ENCODE peak calls at places on chromosomes 16 and 17, in four cellular contexts. One of them, this sample, is unnamed.

GRCh38 chr17:55926276-55926995 is 175.6 kb downstream of the PCTP start:
- DNase-seq in fibroblast of lung: no peak
- DNase-seq in stimulated activated CD8-positive, alpha-beta memory T cell treated with anti-CD3 and anti-CD28 coated beads, Interleukin-2, amount 100 ng/mL, for 1 hour: no peak
- DNase-seq in activated naive CD4-positive, alpha-beta T cell treated with anti-CD3 and anti-CD28 coated beads, Interleukin-2, amount 50 U/mL, for 72 hours: no peak
- DNase-seq in this sample: no peak

GRCh38 chr17:51214920-51215319 is 44.9 kb downstream of the MBTD1 start:
- DNase-seq in fibroblast of lung: no peak
- DNase-seq in stimulated activated CD8-positive, alpha-beta memory T cell treated with anti-CD3 and anti-CD28 coated beads, Interleukin-2, amount 100 ng/mL, for 1 hour: no peak
- DNase-seq in activated naive CD4-positive, alpha-beta T cell treated with anti-CD3 and anti-CD28 coated beads, Interleukin-2, amount 50 U/mL, for 72 hours: no peak
- DNase-seq in this sample: no peak

GRCh38 chr16:64950262-64950661 is 171.6 kb downstream of the CDH11 start:
- DNase-seq in fibroblast of lung: no peak
- DNase-seq in stimulated activated CD8-positive, alpha-beta memory T cell treated with anti-CD3 and anti-CD28 coated beads, Interleukin-2, amount 100 ng/mL, for 1 hour: no peak
- DNase-seq in activated naive CD4-positive, alpha-beta T cell treated with anti-CD3 and anti-CD28 coated beads, Interleukin-2, amount 50 U/mL, for 72 hours: no peak
- DNase-seq in this sample: no peak

GRCh38 chr16:56400458-56400857 is 24.9 kb downstream of the AMFR start:
- DNase-seq in fibroblast of lung: peak
- DNase-seq in stimulated activated CD8-positive, alpha-beta memory T cell treated with anti-CD3 and anti-CD28 coated beads, Interleukin-2, amount 100 ng/mL, for 1 hour: no peak
- DNase-seq in activated naive CD4-positive, alpha-beta T cell treated with anti-CD3 and anti-CD28 coated beads, Interleukin-2, amount 50 U/mL, for 72 hours: no peak
- DNase-seq in this sample: no peak

GRCh38 chr17:28744104-28744801 is 442 bp downstream of the TRAF4 start:
- DNase-seq in fibroblast of lung: peak
- DNase-seq in stimulated activated CD8-positive, alpha-beta memory T cell treated with anti-CD3 and anti-CD28 coated beads, Interleukin-2, amount 100 ng/mL, for 1 hour: no peak
- DNase-seq in activated naive CD4-positive, alpha-beta T cell treated with anti-CD3 and anti-CD28 coated beads, Interleukin-2, amount 50 U/mL, for 72 hours: peak
- DNase-seq in this sample: peak

GRCh38 chr16:21302454-21302853 is 24.4 kb upstream of the CRYM start:
- DNase-seq in fibroblast of lung: no peak
- DNase-seq in stimulated activated CD8-positive, alpha-beta memory T cell treated with anti-CD3 and anti-CD28 coated beads, Interleukin-2, amount 100 ng/mL, for 1 hour: no peak
- DNase-seq in activated naive CD4-positive, alpha-beta T cell treated with anti-CD3 and anti-CD28 coated beads, Interleukin-2, amount 50 U/mL, for 72 hours: no peak
- DNase-seq in this sample: no peak

GRCh38 chr17:77358801-77359716 is 218.3 kb downstream of the SEC14L1 start:
- DNase-seq in fibroblast of lung: no peak
- DNase-seq in stimulated activated CD8-positive, alpha-beta memory T cell treated with anti-CD3 and anti-CD28 coated beads, Interleukin-2, amount 100 ng/mL, for 1 hour: no peak
- DNase-seq in activated naive CD4-positive, alpha-beta T cell treated with anti-CD3 and anti-CD28 coated beads, Interleukin-2, amount 50 U/mL, for 72 hours: no peak
- DNase-seq in this sample: no peak

GRCh38 chr16:23959069-23959800 is 123.5 kb downstream of the PRKCB start:
- DNase-seq in fibroblast of lung: no peak
- DNase-seq in stimulated activated CD8-positive, alpha-beta memory T cell treated with anti-CD3 and anti-CD28 coated beads, Interleukin-2, amount 100 ng/mL, for 1 hour: no peak
- DNase-seq in activated naive CD4-positive, alpha-beta T cell treated with anti-CD3 and anti-CD28 coated beads, Interleukin-2, amount 50 U/mL, for 72 hours: no peak
- DNase-seq in this sample: no peak

GRCh38 chr16:11016993-11017392 is 72.6 kb downstream of the CLEC16A start:
- DNase-seq in fibroblast of lung: peak
- DNase-seq in stimulated activated CD8-positive, alpha-beta memory T cell treated with anti-CD3 and anti-CD28 coated beads, Interleukin-2, amount 100 ng/mL, for 1 hour: peak
- DNase-seq in activated naive CD4-positive, alpha-beta T cell treated with anti-CD3 and anti-CD28 coated beads, Interleukin-2, amount 50 U/mL, for 72 hours: no peak
- DNase-seq in this sample: no peak

GRCh38 chr17:43914451-43914850 is 7.1 kb upstream of the MPP2 start:
- DNase-seq in fibroblast of lung: no peak
- DNase-seq in stimulated activated CD8-positive, alpha-beta memory T cell treated with anti-CD3 and anti-CD28 coated beads, Interleukin-2, amount 100 ng/mL, for 1 hour: no peak
- DNase-seq in activated naive CD4-positive, alpha-beta T cell treated with anti-CD3 and anti-CD28 coated beads, Interleukin-2, amount 50 U/mL, for 72 hours: no peak
- DNase-seq in this sample: no peak

GRCh38 chr17:50364715-50365114 is 8.3 kb downstream of the MRPL27 start:
- DNase-seq in fibroblast of lung: peak
- DNase-seq in stimulated activated CD8-positive, alpha-beta memory T cell treated with anti-CD3 and anti-CD28 coated beads, Interleukin-2, amount 100 ng/mL, for 1 hour: no peak
- DNase-seq in activated naive CD4-positive, alpha-beta T cell treated with anti-CD3 and anti-CD28 coated beads, Interleukin-2, amount 50 U/mL, for 72 hours: no peak
- DNase-seq in this sample: no peak

GRCh38 chr16:1530883-1531637 is 2.4 kb upstream of the TMEM204 start:
- DNase-seq in fibroblast of lung: no peak
- DNase-seq in stimulated activated CD8-positive, alpha-beta memory T cell treated with anti-CD3 and anti-CD28 coated beads, Interleukin-2, amount 100 ng/mL, for 1 hour: no peak
- DNase-seq in activated naive CD4-positive, alpha-beta T cell treated with anti-CD3 and anti-CD28 coated beads, Interleukin-2, amount 50 U/mL, for 72 hours: no peak
- DNase-seq in this sample: no peak

GRCh38 chr17:68441064-68441770 is 16.1 kb downstream of the WIPI1 start:
- DNase-seq in fibroblast of lung: no peak
- DNase-seq in stimulated activated CD8-positive, alpha-beta memory T cell treated with anti-CD3 and anti-CD28 coated beads, Interleukin-2, amount 100 ng/mL, for 1 hour: no peak
- DNase-seq in activated naive CD4-positive, alpha-beta T cell treated with anti-CD3 and anti-CD28 coated beads, Interleukin-2, amount 50 U/mL, for 72 hours: no peak
- DNase-seq in this sample: no peak

GRCh38 chr16:79843631-79844043 is 243.1 kb upstream of the MAF start:
- DNase-seq in fibroblast of lung: no peak
- DNase-seq in stimulated activated CD8-positive, alpha-beta memory T cell treated with anti-CD3 and anti-CD28 coated beads, Interleukin-2, amount 100 ng/mL, for 1 hour: no peak
- DNase-seq in activated naive CD4-positive, alpha-beta T cell treated with anti-CD3 and anti-CD28 coated beads, Interleukin-2, amount 50 U/mL, for 72 hours: peak
- DNase-seq in this sample: no peak

GRCh38 chr17:82815354-82815753 is 24.5 kb downstream of the ZNF750 start:
- DNase-seq in fibroblast of lung: no peak
- DNase-seq in stimulated activated CD8-positive, alpha-beta memory T cell treated with anti-CD3 and anti-CD28 coated beads, Interleukin-2, amount 100 ng/mL, for 1 hour: no peak
- DNase-seq in activated naive CD4-positive, alpha-beta T cell treated with anti-CD3 and anti-CD28 coated beads, Interleukin-2, amount 50 U/mL, for 72 hours: no peak
- DNase-seq in this sample: no peak

GRCh38 chr16:54991525-54991924 is 60.9 kb downstream of the IRX5 start:
- DNase-seq in fibroblast of lung: no peak
- DNase-seq in stimulated activated CD8-positive, alpha-beta memory T cell treated with anti-CD3 and anti-CD28 coated beads, Interleukin-2, amount 100 ng/mL, for 1 hour: no peak
- DNase-seq in activated naive CD4-positive, alpha-beta T cell treated with anti-CD3 and anti-CD28 coated beads, Interleukin-2, amount 50 U/mL, for 72 hours: no peak
- DNase-seq in this sample: no peak

GRCh38 chr16:66346221-66346620 is 20.3 kb upstream of the CDH5 start:
- DNase-seq in fibroblast of lung: no peak
- DNase-seq in stimulated activated CD8-positive, alpha-beta memory T cell treated with anti-CD3 and anti-CD28 coated beads, Interleukin-2, amount 100 ng/mL, for 1 hour: no peak
- DNase-seq in activated naive CD4-positive, alpha-beta T cell treated with anti-CD3 and anti-CD28 coated beads, Interleukin-2, amount 50 U/mL, for 72 hours: no peak
- DNase-seq in this sample: no peak

GRCh38 chr17:45091778-45092425 is 30.8 kb downstream of the NMT1 start:
- DNase-seq in fibroblast of lung: peak
- DNase-seq in stimulated activated CD8-positive, alpha-beta memory T cell treated with anti-CD3 and anti-CD28 coated beads, Interleukin-2, amount 100 ng/mL, for 1 hour: no peak
- DNase-seq in activated naive CD4-positive, alpha-beta T cell treated with anti-CD3 and anti-CD28 coated beads, Interleukin-2, amount 50 U/mL, for 72 hours: no peak
- DNase-seq in this sample: no peak

GRCh38 chr16:23025692-23026305 is 123.5 kb downstream of the USP31 start:
- DNase-seq in fibroblast of lung: no peak
- DNase-seq in stimulated activated CD8-positive, alpha-beta memory T cell treated with anti-CD3 and anti-CD28 coated beads, Interleukin-2, amount 100 ng/mL, for 1 hour: no peak
- DNase-seq in activated naive CD4-positive, alpha-beta T cell treated with anti-CD3 and anti-CD28 coated beads, Interleukin-2, amount 50 U/mL, for 72 hours: no peak
- DNase-seq in this sample: no peak

GRCh38 chr16:64132686-64133085 is 989.2 kb downstream of the CDH11 start:
- DNase-seq in fibroblast of lung: no peak
- DNase-seq in stimulated activated CD8-positive, alpha-beta memory T cell treated with anti-CD3 and anti-CD28 coated beads, Interleukin-2, amount 100 ng/mL, for 1 hour: no peak
- DNase-seq in activated naive CD4-positive, alpha-beta T cell treated with anti-CD3 and anti-CD28 coated beads, Interleukin-2, amount 50 U/mL, for 72 hours: no peak
- DNase-seq in this sample: no peak

GRCh38 chr16:56743840-56744239 is 13.9 kb downstream of the NUP93 start:
- DNase-seq in fibroblast of lung: peak
- DNase-seq in stimulated activated CD8-positive, alpha-beta memory T cell treated with anti-CD3 and anti-CD28 coated beads, Interleukin-2, amount 100 ng/mL, for 1 hour: no peak
- DNase-seq in activated naive CD4-positive, alpha-beta T cell treated with anti-CD3 and anti-CD28 coated beads, Interleukin-2, amount 50 U/mL, for 72 hours: no peak
- DNase-seq in this sample: no peak

GRCh38 chr17:83078378-83079339 is 750 bp upstream of the METRNL start:
- DNase-seq in fibroblast of lung: no peak
- DNase-seq in stimulated activated CD8-positive, alpha-beta memory T cell treated with anti-CD3 and anti-CD28 coated beads, Interleukin-2, amount 100 ng/mL, for 1 hour: no peak
- DNase-seq in activated naive CD4-positive, alpha-beta T cell treated with anti-CD3 and anti-CD28 coated beads, Interleukin-2, amount 50 U/mL, for 72 hours: no peak
- DNase-seq in this sample: no peak

GRCh38 chr16:49556252-49557069 is 182.9 kb downstream of the C16orf78 start:
- DNase-seq in fibroblast of lung: peak
- DNase-seq in stimulated activated CD8-positive, alpha-beta memory T cell treated with anti-CD3 and anti-CD28 coated beads, Interleukin-2, amount 100 ng/mL, for 1 hour: no peak
- DNase-seq in activated naive CD4-positive, alpha-beta T cell treated with anti-CD3 and anti-CD28 coated beads, Interleukin-2, amount 50 U/mL, for 72 hours: no peak
- DNase-seq in this sample: no peak

GRCh38 chr17:42548070-42548837 is 4.5 kb upstream of the HSD17B1 start:
- DNase-seq in fibroblast of lung: peak
- DNase-seq in stimulated activated CD8-positive, alpha-beta memory T cell treated with anti-CD3 and anti-CD28 coated beads, Interleukin-2, amount 100 ng/mL, for 1 hour: peak
- DNase-seq in activated naive CD4-positive, alpha-beta T cell treated with anti-CD3 and anti-CD28 coated beads, Interleukin-2, amount 50 U/mL, for 72 hours: peak
- DNase-seq in this sample: peak

GRCh38 chr16:23026777-23027362 is 122.4 kb downstream of the USP31 start:
- DNase-seq in fibroblast of lung: peak
- DNase-seq in stimulated activated CD8-positive, alpha-beta memory T cell treated with anti-CD3 and anti-CD28 coated beads, Interleukin-2, amount 100 ng/mL, for 1 hour: no peak
- DNase-seq in activated naive CD4-positive, alpha-beta T cell treated with anti-CD3 and anti-CD28 coated beads, Interleukin-2, amount 50 U/mL, for 72 hours: no peak
- DNase-seq in this sample: no peak

GRCh38 chr17:1916963-1917715 is 87.3 kb downstream of the RPA1 start:
- DNase-seq in fibroblast of lung: no peak
- DNase-seq in stimulated activated CD8-positive, alpha-beta memory T cell treated with anti-CD3 and anti-CD28 coated beads, Interleukin-2, amount 100 ng/mL, for 1 hour: no peak
- DNase-seq in activated naive CD4-positive, alpha-beta T cell treated with anti-CD3 and anti-CD28 coated beads, Interleukin-2, amount 50 U/mL, for 72 hours: no peak
- DNase-seq in this sample: no peak

GRCh38 chr17:56629450-56630187 is 36.1 kb downstream of the NOG start:
- DNase-seq in fibroblast of lung: peak
- DNase-seq in stimulated activated CD8-positive, alpha-beta memory T cell treated with anti-CD3 and anti-CD28 coated beads, Interleukin-2, amount 100 ng/mL, for 1 hour: no peak
- DNase-seq in activated naive CD4-positive, alpha-beta T cell treated with anti-CD3 and anti-CD28 coated beads, Interleukin-2, amount 50 U/mL, for 72 hours: no peak
- DNase-seq in this sample: no peak

This sample was measured in naive thymus-derived CD8-positive, alpha-beta T cell.